ENCODE peak calls at places on chromosomes 11 and 22, in six cellular contexts. One of them, this sample, is unnamed.

GRCh38 chr11:119417726-119418540 is 5.0 kb downstream of the THY1 start:
- DNase-seq in A549: no peak
- DNase-seq in upper lobe of right lung: no peak
- DNase-seq in thoracic aorta: peak
- DNase-seq in pancreas: no peak
- DNase-seq in OCI-LY7: no peak
- DNase-seq in this sample: peak

GRCh38 chr11:20087118-20087521 is 73.2 kb downstream of the DBX1 start:
- DNase-seq in pancreas: no peak
- DNase-seq in upper lobe of right lung: no peak
- DNase-seq in OCI-LY7: no peak
- DNase-seq in thoracic aorta: no peak
- DNase-seq in A549: no peak
- DNase-seq in this sample: peak

GRCh38 chr11:13663631-13664071 is 4.8 kb upstream of the FAR1 start:
- DNase-seq in A549: no peak
- DNase-seq in OCI-LY7: no peak
- DNase-seq in upper lobe of right lung: no peak
- DNase-seq in pancreas: no peak
- DNase-seq in thoracic aorta: no peak
- DNase-seq in this sample: no peak

GRCh38 chr22:17918840-17919239 is 105.5 kb downstream of the MICAL3 start:
- DNase-seq in OCI-LY7: no peak
- DNase-seq in thoracic aorta: no peak
- DNase-seq in A549: no peak
- DNase-seq in pancreas: no peak
- DNase-seq in upper lobe of right lung: no peak
- DNase-seq in this sample: peak

GRCh38 chr11:112128483-112129121 is 35.3 kb downstream of the IL18 start:
- DNase-seq in thoracic aorta: no peak
- DNase-seq in OCI-LY7: no peak
- DNase-seq in upper lobe of right lung: no peak
- DNase-seq in pancreas: peak
- DNase-seq in A549: peak
- DNase-seq in this sample: peak

GRCh38 chr11:2384723-2385041 is 7.6 kb downstream of the CD81 start:
- DNase-seq in OCI-LY7: no peak
- DNase-seq in A549: no peak
- DNase-seq in upper lobe of right lung: no peak
- DNase-seq in thoracic aorta: no peak
- DNase-seq in pancreas: no peak
- DNase-seq in this sample: no peak

GRCh38 chr11:118133816-118134215 is 18.8 kb downstream of the SCN4B start:
- DNase-seq in upper lobe of right lung: peak
- DNase-seq in pancreas: no peak
- DNase-seq in A549: no peak
- DNase-seq in OCI-LY7: no peak
- DNase-seq in thoracic aorta: no peak
- DNase-seq in this sample: no peak

GRCh38 chr11:45021001-45021400 is 70.3 kb upstream of the TP53I11 start:
- DNase-seq in OCI-LY7: peak
- DNase-seq in pancreas: no peak
- DNase-seq in A549: no peak
- DNase-seq in upper lobe of right lung: no peak
- DNase-seq in thoracic aorta: no peak
- DNase-seq in this sample: no peak

GRCh38 chr22:28983788-28984441 is 77.7 kb downstream of the C22orf31 start:
- DNase-seq in OCI-LY7: no peak
- DNase-seq in thoracic aorta: no peak
- DNase-seq in upper lobe of right lung: no peak
- DNase-seq in pancreas: no peak
- DNase-seq in A549: no peak
- DNase-seq in this sample: no peak

GRCh38 chr11:40240284-40240683 is 1219.2 kb downstream of the LRRC4C start:
- DNase-seq in A549: no peak
- DNase-seq in upper lobe of right lung: no peak
- DNase-seq in OCI-LY7: no peak
- DNase-seq in thoracic aorta: no peak
- DNase-seq in pancreas: no peak
- DNase-seq in this sample: no peak

GRCh38 chr22:44765571-44766285 is 13.4 kb downstream of the ARHGAP8 start:
- DNase-seq in upper lobe of right lung: no peak
- DNase-seq in A549: no peak
- DNase-seq in pancreas: peak
- DNase-seq in thoracic aorta: no peak
- DNase-seq in OCI-LY7: no peak
- DNase-seq in this sample: no peak

GRCh38 chr11:2587976-2588748 is 111.6 kb downstream of the KCNQ1OT1 start:
- DNase-seq in A549: no peak
- DNase-seq in OCI-LY7: no peak
- DNase-seq in thoracic aorta: no peak
- DNase-seq in pancreas: no peak
- DNase-seq in upper lobe of right lung: peak
- DNase-seq in this sample: no peak

GRCh38 chr22:31818481-31819392 is 64.9 kb downstream of the DEPDC5 start:
- DNase-seq in pancreas: no peak
- DNase-seq in thoracic aorta: no peak
- DNase-seq in A549: peak
- DNase-seq in upper lobe of right lung: no peak
- DNase-seq in OCI-LY7: no peak
- DNase-seq in this sample: no peak
- H3K4me3 ChIP-seq in pancreas: no peak
- H3K4me3 ChIP-seq in thoracic aorta: no peak
- H3K4me3 ChIP-seq in A549: no peak
- H3K4me3 ChIP-seq in upper lobe of right lung: no peak
- H3K4me3 ChIP-seq in OCI-LY7: no peak
- H3K4me3 ChIP-seq in this sample: no peak

GRCh38 chr11:47247502-47247901 is 1.1 kb downstream of the ACP2 start:
- DNase-seq in pancreas: no peak
- DNase-seq in upper lobe of right lung: no peak
- DNase-seq in A549: no peak
- DNase-seq in OCI-LY7: no peak
- DNase-seq in thoracic aorta: no peak
- DNase-seq in this sample: no peak
- H3K4me3 ChIP-seq in pancreas: peak
- H3K4me3 ChIP-seq in upper lobe of right lung: no peak
- H3K4me3 ChIP-seq in A549: peak
- H3K4me3 ChIP-seq in OCI-LY7: peak
- H3K4me3 ChIP-seq in thoracic aorta: peak
- H3K4me3 ChIP-seq in this sample: peak

GRCh38 chr22:50482107-50483074 is 1.0 kb downstream of the ADM2 start:
- DNase-seq in OCI-LY7: no peak
- DNase-seq in A549: no peak
- DNase-seq in upper lobe of right lung: peak
- DNase-seq in thoracic aorta: no peak
- DNase-seq in pancreas: peak
- DNase-seq in this sample: no peak

GRCh38 chr22:50481440-50482106 is at the start of gene ADM2:
- DNase-seq in A549: no peak
- DNase-seq in upper lobe of right lung: peak
- DNase-seq in thoracic aorta: no peak
- DNase-seq in OCI-LY7: peak
- DNase-seq in pancreas: peak
- DNase-seq in this sample: no peak

GRCh38 chr22:50483106-50483505 is 1.8 kb downstream of the ADM2 start:
- DNase-seq in pancreas: no peak
- DNase-seq in OCI-LY7: no peak
- DNase-seq in thoracic aorta: no peak
- DNase-seq in upper lobe of right lung: peak
- DNase-seq in A549: no peak
- DNase-seq in this sample: no peak

GRCh38 chr22:50479686-50480085 is 1.7 kb upstream of the ADM2 start:
- DNase-seq in A549: no peak
- DNase-seq in OCI-LY7: no peak
- DNase-seq in upper lobe of right lung: no peak
- DNase-seq in thoracic aorta: no peak
- DNase-seq in pancreas: no peak
- DNase-seq in this sample: no peak

DNA sequence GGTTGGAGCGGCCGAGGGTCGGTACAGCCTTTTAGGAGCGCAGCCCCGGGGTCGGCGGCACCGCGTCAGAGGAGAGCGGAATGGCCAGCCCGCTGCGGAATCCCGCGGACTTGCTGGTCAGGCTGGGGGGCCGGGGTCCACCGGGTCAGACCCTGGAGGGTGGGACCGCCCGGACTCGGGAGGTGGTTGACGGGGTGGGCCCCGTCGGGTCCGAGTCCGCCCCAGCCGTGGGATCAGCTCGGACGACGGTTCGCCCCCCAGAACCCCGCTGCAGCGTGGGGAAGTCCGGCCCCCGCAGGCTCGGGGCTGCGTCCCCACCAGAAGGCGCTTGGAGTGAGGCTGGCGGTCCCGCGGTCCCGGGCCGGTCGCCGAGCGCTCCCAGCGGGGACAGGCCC is 301 bp upstream of the ADM2 start:
- DNase-seq in upper lobe of right lung: no peak
- DNase-seq in OCI-LY7: no peak
- DNase-seq in thoracic aorta: no peak
- DNase-seq in A549: no peak
- DNase-seq in pancreas: no peak
- DNase-seq in this sample: no peak
- H3K4me3 ChIP-seq in upper lobe of right lung: peak
- H3K4me3 ChIP-seq in OCI-LY7: peak
- H3K4me3 ChIP-seq in thoracic aorta: peak
- H3K4me3 ChIP-seq in A549: peak
- H3K4me3 ChIP-seq in pancreas: peak
- H3K4me3 ChIP-seq in this sample: peak

GRCh38 chr11:75350122-75350742 is 1.2 kb downstream of the ARRB1 start:
- DNase-seq in OCI-LY7: no peak
- DNase-seq in thoracic aorta: no peak
- DNase-seq in A549: no peak
- DNase-seq in upper lobe of right lung: no peak
- DNase-seq in pancreas: no peak
- DNase-seq in this sample: no peak

GRCh38 chr11:75350743-75351540 is 519 bp downstream of the ARRB1 start:
- DNase-seq in pancreas: peak
- DNase-seq in OCI-LY7: no peak
- DNase-seq in thoracic aorta: no peak
- DNase-seq in upper lobe of right lung: peak
- DNase-seq in A549: no peak
- DNase-seq in this sample: no peak

GRCh38 chr11:75347781-75348613 is 3.5 kb downstream of the ARRB1 start:
- DNase-seq in pancreas: no peak
- DNase-seq in OCI-LY7: no peak
- DNase-seq in upper lobe of right lung: no peak
- DNase-seq in A549: no peak
- DNase-seq in thoracic aorta: no peak
- DNase-seq in this sample: peak

GRCh38 chr11:75351541-75352416 is at the start of gene ARRB1:
- DNase-seq in pancreas: peak
- DNase-seq in upper lobe of right lung: peak
- DNase-seq in thoracic aorta: no peak
- DNase-seq in A549: peak
- DNase-seq in OCI-LY7: no peak
- DNase-seq in this sample: no peak

DNA sequence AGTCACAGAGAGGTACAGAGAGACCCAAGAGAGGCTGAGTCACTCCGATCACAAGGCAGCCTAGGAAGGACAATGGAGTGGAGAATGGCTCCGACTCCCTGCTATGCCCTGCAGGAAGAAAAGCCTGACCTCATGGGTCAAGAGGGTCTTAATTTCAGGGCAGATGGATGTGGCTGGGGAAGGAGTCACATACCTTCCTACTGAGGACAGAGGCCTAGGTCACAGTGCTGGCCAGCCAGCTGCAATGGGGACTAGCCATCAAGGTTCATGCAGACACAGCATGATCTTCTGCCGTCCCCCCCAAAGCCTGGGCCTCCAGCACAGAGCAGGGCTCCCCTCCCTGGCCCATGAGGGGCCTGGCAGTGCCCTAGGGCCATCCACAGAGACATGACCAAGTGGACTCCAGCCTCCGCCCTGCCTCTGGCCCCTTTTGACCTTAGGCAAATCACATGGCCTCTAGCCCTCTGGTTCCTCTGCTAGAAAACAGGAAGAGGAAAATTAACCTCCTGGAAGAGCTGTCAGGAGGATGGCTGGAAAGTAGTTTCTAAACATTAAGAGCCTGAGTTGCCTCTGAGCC is 1.8 kb downstream of the ARRB1 start:
- DNase-seq in A549: no peak
- DNase-seq in upper lobe of right lung: peak
- DNase-seq in OCI-LY7: no peak
- DNase-seq in pancreas: no peak
- DNase-seq in thoracic aorta: no peak
- DNase-seq in this sample: no peak
- H3K4me3 ChIP-seq in A549: no peak
- H3K4me3 ChIP-seq in upper lobe of right lung: peak
- H3K4me3 ChIP-seq in OCI-LY7: no peak
- H3K4me3 ChIP-seq in pancreas: no peak
- H3K4me3 ChIP-seq in thoracic aorta: peak
- H3K4me3 ChIP-seq in this sample: no peak

GRCh38 chr22:46075764-46076531 is 74.4 kb upstream of the PPARA start:
- DNase-seq in A549: no peak
- DNase-seq in pancreas: no peak
- DNase-seq in thoracic aorta: no peak
- DNase-seq in OCI-LY7: no peak
- DNase-seq in upper lobe of right lung: peak
- DNase-seq in this sample: no peak

GRCh38 chr22:46078241-46079092 is 71.9 kb upstream of the PPARA start:
- DNase-seq in upper lobe of right lung: peak
- DNase-seq in OCI-LY7: no peak
- DNase-seq in thoracic aorta: no peak
- DNase-seq in A549: peak
- DNase-seq in pancreas: peak
- DNase-seq in this sample: no peak

GRCh38 chr22:46077669-46078099 is 72.6 kb upstream of the PPARA start:
- DNase-seq in thoracic aorta: no peak
- DNase-seq in pancreas: no peak
- DNase-seq in upper lobe of right lung: no peak
- DNase-seq in OCI-LY7: no peak
- DNase-seq in A549: no peak
- DNase-seq in this sample: no peak

GRCh38 chr22:46074771-46075551 is 75.4 kb upstream of the PPARA start:
- DNase-seq in OCI-LY7: no peak
- DNase-seq in upper lobe of right lung: peak
- DNase-seq in thoracic aorta: no peak
- DNase-seq in pancreas: no peak
- DNase-seq in A549: no peak
- DNase-seq in this sample: no peak

GRCh38 chr22:46076651-46077339 is 73.5 kb upstream of the PPARA start:
- DNase-seq in A549: peak
- DNase-seq in upper lobe of right lung: peak
- DNase-seq in OCI-LY7: no peak
- DNase-seq in thoracic aorta: no peak
- DNase-seq in pancreas: no peak
- DNase-seq in this sample: peak
- H3K4me3 ChIP-seq in A549: peak
- H3K4me3 ChIP-seq in upper lobe of right lung: peak
- H3K4me3 ChIP-seq in OCI-LY7: no peak
- H3K4me3 ChIP-seq in thoracic aorta: peak
- H3K4me3 ChIP-seq in pancreas: no peak
- H3K4me3 ChIP-seq in this sample: peak

DNA sequence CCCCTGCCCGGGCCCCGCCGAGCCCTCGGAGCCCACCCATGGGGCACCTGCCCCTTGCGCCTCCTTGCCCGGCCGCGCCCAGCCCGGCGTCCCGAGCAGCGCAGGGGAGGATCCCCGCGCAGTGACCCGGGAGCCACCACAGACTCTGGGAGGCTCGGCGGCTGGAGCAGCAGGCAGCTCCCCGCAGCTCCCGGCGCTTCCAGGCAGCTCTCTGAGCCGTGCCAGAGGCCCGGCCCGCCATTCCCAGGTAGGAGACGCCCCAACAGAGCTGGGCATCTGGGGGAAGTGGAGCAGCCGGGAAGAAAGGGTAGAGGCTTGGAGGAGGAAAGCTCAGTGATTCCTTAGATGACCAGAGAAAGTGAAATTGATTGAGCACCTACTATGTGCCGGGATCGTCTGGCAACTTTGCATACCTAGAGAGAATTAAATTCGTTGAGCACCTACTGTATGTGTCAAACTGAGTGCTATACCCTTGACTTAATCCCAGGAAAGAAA is 670 bp downstream of the RASD2 start:
- DNase-seq in OCI-LY7: no peak
- DNase-seq in upper lobe of right lung: no peak
- DNase-seq in thoracic aorta: no peak
- DNase-seq in pancreas: no peak
- DNase-seq in A549: no peak
- DNase-seq in this sample: no peak
- H3K4me3 ChIP-seq in OCI-LY7: peak
- H3K4me3 ChIP-seq in upper lobe of right lung: peak
- H3K4me3 ChIP-seq in thoracic aorta: peak
- H3K4me3 ChIP-seq in pancreas: no peak
- H3K4me3 ChIP-seq in A549: peak
- H3K4me3 ChIP-seq in this sample: peak